ENCODE peak calls at places on chromosomes 3 and 15, in five cellular contexts. Q is RPMI8226, V is NCI-H2029, B is H4, O is MCF 10A. I is an unnamed sample.

GRCh38 chr3:58520403-58520784 is 16.6 kb downstream of the ACOX2 start:
- DNase-seq in Q (no peak), V (no peak), B (no peak), O (no peak), I (no peak)

GRCh38 chr3:161371441-161372320 is at the start of gene SPTSSB:
- DNase-seq in Q (peak; percentile 14), V (no peak), B (peak; percentile 14), O (peak; percentile 67), I (peak; percentile 55)

GRCh38 chr3:175940243-175940642 is 1081.1 kb downstream of the NAALADL2 start:
- DNase-seq in Q (no peak), V (no peak), B (peak; percentile 36), O (no peak), I (peak; percentile 16)

GRCh38 chr3:102536479-102536878 is 101.7 kb downstream of the ZPLD1 start:
- DNase-seq in Q (peak; percentile 34), V (no peak), B (peak; percentile 25), O (peak; percentile 55), I (peak; percentile 70)

GRCh38 chr3:18645603-18646002 is 220.5 kb upstream of the SATB1 start:
- DNase-seq in Q (no peak), V (no peak), B (no peak), O (no peak), I (no peak)

GRCh38 chr3:111978833-111979688 is at the start of gene ABHD10:
- DNase-seq in Q (peak; percentile 97), V (peak; percentile 99), B (peak; percentile 94), O (peak; percentile 98), I (peak; percentile 99)

GRCh38 chr3:141386611-141387110 is 18.4 kb downstream of the ZBTB38 start:
- DNase-seq in Q (peak; percentile 62), V (no peak), B (no peak), O (no peak), I (peak; percentile 78)

GRCh38 chr3:14238356-14238755 is 59.7 kb downstream of the LSM3 start:
- DNase-seq in Q (no peak), V (no peak), B (no peak), O (no peak), I (no peak)

GRCh38 chr15:60683156-60683555 is 204.2 kb upstream of the ICE2 start:
- DNase-seq in Q (no peak), V (no peak), B (no peak), O (no peak), I (no peak)

GRCh38 chr3:83934208-83935150 is 1024.3 kb upstream of the CADM2 start:
- DNase-seq in Q (no peak), V (no peak), B (peak; percentile 5), O (peak; percentile 96), I (peak; percentile 47)

GRCh38 chr15:82544431-82544830 is 4.2 kb upstream of the RPS17 start:
- DNase-seq in Q (no peak), V (no peak), B (no peak), O (no peak), I (no peak)

GRCh38 chr3:55882006-55882405 is 394.9 kb upstream of the WNT5A start:
- DNase-seq in Q (no peak), V (no peak), B (no peak), O (no peak), I (no peak)

GRCh38 chr15:47744496-47744895 is 27.2 kb downstream of the SEMA6D start:
- DNase-seq in Q (no peak), V (no peak), B (no peak), O (no peak), I (no peak)

GRCh38 chr3:129240436-129240835 is 9.0 kb upstream of the COPG1 start:
- DNase-seq in Q (no peak), V (no peak), B (no peak), O (no peak), I (no peak)

GRCh38 chr3:30819067-30819798 is 75.2 kb downstream of the GADL1 start:
- DNase-seq in Q (no peak), V (no peak), B (no peak), O (no peak), I (no peak)

GRCh38 chr15:84961707-84962106 is 19.9 kb upstream of the PDE8A start:
- DNase-seq in Q (no peak), V (no peak), B (no peak), O (peak; percentile 25), I (no peak)

GRCh38 chr15:64070965-64071851 is 22.4 kb downstream of the CIAO2A start:
- DNase-seq in Q (no peak), V (no peak), B (peak; percentile 61), O (peak; percentile 76), I (no peak)

GRCh38 chr3:117553461-117553860 is 843.9 kb downstream of the TUSC7 start:
- DNase-seq in Q (peak; percentile 46), V (no peak), B (peak; percentile 15), O (peak; percentile 20), I (no peak)

GRCh38 chr3:107806021-107806420 is 283.3 kb downstream of the BBX start:
- DNase-seq in Q (no peak), V (no peak), B (no peak), O (no peak), I (no peak)

GRCh38 chr3:134694445-134694844 is 43.6 kb upstream of the KY start:
- DNase-seq in Q (no peak), V (no peak), B (no peak), O (no peak), I (no peak)

GRCh38 chr3:94173667-94174434 is 111.0 kb downstream of the NSUN3 start:
- DNase-seq in Q (no peak), V (no peak), B (peak; percentile 6), O (no peak), I (peak; percentile 64)

GRCh38 chr3:26498192-26498591 is 124.4 kb upstream of the LRRC3B start:
- DNase-seq in Q (no peak), V (no peak), B (no peak), O (no peak), I (no peak)

GRCh38 chr3:55701997-55702396 is 214.9 kb upstream of the WNT5A start:
- DNase-seq in Q (no peak), V (no peak), B (peak; percentile 55), O (no peak), I (no peak)

GRCh38 chr3:113070226-113071220 is 79.7 kb downstream of the GTPBP8 start:
- DNase-seq in Q (peak; percentile 10), V (no peak), B (no peak), O (no peak), I (no peak)